ENCODE peak calls at places on chromosomes 6 and 20, in seven cellular contexts. A is heart left ventricle; I is ovary; Q is right cardiac atrium; M is psoas muscle; V is adipocyte; Y is CD8-positive, alpha-beta T cell. P is an unnamed sample.

GRCh38 chr6:163354779-163355431 is 59.6 kb upstream of the QKI start:
- DNase-seq in A (peak; percentile 82), Y (no peak), M (peak; percentile 71), I (peak; percentile 46), Q (peak; percentile 80), V (no peak), P (no peak)

GRCh38 chr6:78597966-78598365 is 269.4 kb upstream of the IRAK1BP1 start:
- DNase-seq in A (no peak), Y (no peak), I (no peak), V (no peak), M (no peak), Q (no peak), P (no peak)

GRCh38 chr6:11759995-11760394 is 18.6 kb downstream of the ADTRP start:
- DNase-seq in A (no peak), Q (no peak), M (no peak), V (no peak), Y (no peak), I (no peak), P (no peak)

GRCh38 chr6:168157272-168158007 is 78.4 kb upstream of the FRMD1 start:
- DNase-seq in Q (no peak), V (peak; percentile 2), A (no peak), Y (no peak), M (no peak), I (no peak), P (no peak)

GRCh38 chr6:152428126-152428525 is 209.0 kb downstream of the SYNE1 start:
- DNase-seq in Q (peak; percentile 20), A (no peak), Y (no peak), V (no peak), I (no peak), M (no peak), P (no peak)

GRCh38 chr6:67629268-67629667 is 1005.8 kb upstream of the ADGRB3 start:
- DNase-seq in I (no peak), A (no peak), M (no peak), V (peak; percentile 79), Y (no peak), Q (no peak), P (no peak)

GRCh38 chr20:35226775-35227681 is 538 bp downstream of the MMP24 start:
- DNase-seq in Q (peak; percentile 48), M (no peak), Y (peak; percentile 19), V (peak; percentile 76), A (peak; percentile 30), I (peak; percentile 49), P (peak; percentile 86)

GRCh38 chr6:22204153-22204552 is 92.7 kb downstream of the PRL start:
- DNase-seq in I (no peak), Y (no peak), V (no peak), M (no peak), A (no peak), Q (no peak), P (no peak)

GRCh38 chr6:100228437-100229424 is 234.7 kb upstream of the MCHR2 start:
- DNase-seq in I (peak; percentile 13), Q (peak; percentile 78), A (peak; percentile 75), V (peak; percentile 86), Y (peak; percentile 1), M (peak; percentile 82), P (peak; percentile 83)

DNA sequence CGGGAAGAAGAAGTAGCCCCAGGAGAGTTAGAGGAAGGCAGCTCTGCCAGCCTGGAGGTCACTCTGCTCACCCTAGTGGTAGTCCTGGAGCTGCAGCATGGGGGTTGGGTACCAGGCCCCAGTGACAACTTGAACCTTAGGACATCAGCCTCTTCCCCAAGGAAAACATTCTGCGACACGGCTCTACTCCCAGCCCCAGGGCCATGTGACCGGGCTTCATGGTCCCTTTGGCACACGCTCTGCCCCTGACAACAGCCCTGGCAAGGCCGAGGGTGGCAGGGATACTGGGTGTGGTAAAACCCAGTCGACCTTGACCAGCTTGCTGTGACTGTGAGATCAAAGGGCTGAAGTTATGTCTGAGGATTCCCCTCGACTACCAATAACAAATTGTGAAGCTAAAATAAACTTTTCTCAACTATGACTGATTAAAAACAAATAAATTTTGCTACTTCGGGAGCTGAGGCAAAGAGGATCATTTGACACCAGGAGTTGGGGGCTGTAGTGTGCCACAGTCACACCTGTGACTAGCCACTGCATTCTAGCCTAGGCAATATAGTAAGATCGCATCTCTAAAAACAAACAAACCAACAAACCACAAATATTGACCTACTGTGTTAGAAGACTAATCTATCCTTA is 24.4 kb upstream of the ARID1B start:
- DNase-seq in V (no peak), I (no peak), Y (no peak), M (no peak), Q (no peak), A (peak; percentile 33), P (no peak)
- H3K4me1 ChIP-seq in V (no peaks in the 10 kb centered on the region), I (peaks cover 7% of the 10 kb centered on the region), Y (no peaks in the 10 kb centered on the region), M (no peaks in the 10 kb centered on the region), Q (no peaks in the 10 kb centered on the region), A (no peaks in the 10 kb centered on the region), P (no peaks in the 10 kb centered on the region)

GRCh38 chr20:56222201-56222600 is 26.3 kb upstream of the MC3R start:
- DNase-seq in V (no peak), A (no peak), I (no peak), Q (no peak), M (no peak), Y (no peak), P (no peak)
- H3K9me3 ChIP-seq in V (peaks cover 17% of the 10 kb centered on the region), A (no peaks in the 10 kb centered on the region), I (no peaks in the 10 kb centered on the region), Q (no peaks in the 10 kb centered on the region), M (peaks cover 4% of the 10 kb centered on the region), Y (no peaks in the 10 kb centered on the region), P (peaks cover 11% of the 10 kb centered on the region)

GRCh38 chr20:51529027-51529749 is 13.3 kb downstream of the NFATC2 start:
- DNase-seq in V (peak; percentile 60), Y (no peak), M (no peak), Q (no peak), A (no peak), I (no peak), P (peak; percentile 86)

GRCh38 chr20:51532577-51533191 is 9.8 kb downstream of the NFATC2 start:
- DNase-seq in I (no peak), Y (no peak), A (peak; percentile 70), Q (peak; percentile 64), V (no peak), M (peak; percentile 80), P (no peak)

GRCh38 chr20:51529758-51530157 is 12.8 kb downstream of the NFATC2 start:
- DNase-seq in A (no peak), M (no peak), Y (peak; percentile 33), V (no peak), I (no peak), Q (no peak), P (peak; percentile 35)

GRCh38 chr20:51531712-51532456 is 10.6 kb downstream of the NFATC2 start:
- DNase-seq in A (no peak), M (no peak), V (no peak), Q (no peak), Y (no peak), I (no peak), P (no peak)

DNA sequence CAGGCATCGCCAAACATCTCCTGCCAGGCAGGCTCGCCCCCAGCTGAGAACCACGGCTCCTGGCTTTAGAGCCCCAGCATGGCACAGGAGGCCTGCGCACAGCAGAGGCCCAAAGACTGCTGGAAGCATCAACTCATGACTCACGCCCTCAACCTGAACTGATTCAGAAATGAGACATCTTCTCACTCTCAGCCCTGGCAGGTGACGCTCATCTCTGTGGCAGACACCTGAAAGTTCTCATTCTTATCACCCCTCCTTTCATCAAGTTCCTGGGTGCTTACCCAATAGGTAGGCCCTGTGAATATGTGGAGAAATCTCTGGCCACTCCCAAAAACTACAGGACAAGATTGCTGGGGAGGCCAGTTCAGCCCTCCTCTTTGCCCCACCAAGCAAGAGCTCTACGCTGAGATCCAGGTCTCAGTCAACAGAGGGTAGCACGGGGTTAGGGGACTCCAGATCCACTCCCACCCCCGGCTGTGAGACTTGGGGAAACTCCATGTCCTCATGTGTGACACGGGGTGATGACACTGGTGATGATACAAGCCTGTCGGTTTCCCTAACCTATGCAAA is 11.3 kb downstream of the NFATC2 start:
- DNase-seq in M (no peak), Q (no peak), A (no peak), I (no peak), V (no peak), Y (no peak), P (no peak)
- H3K4me1 ChIP-seq in M (peaks cover 31% of the 10 kb centered on the region), Q (peaks cover 5% of the 10 kb centered on the region), A (peaks cover 40% of the 10 kb centered on the region), I (no peaks in the 10 kb centered on the region), V (peaks cover 3% of the 10 kb centered on the region), Y (peaks cover 95% of the 10 kb centered on the region), P (peaks cover 86% of the 10 kb centered on the region)

GRCh38 chr20:30811896-30812671 is 445.4 kb upstream of the DEFB115 start:
- DNase-seq in A (peak; percentile 47), V (peak; percentile 35), Q (peak; percentile 33), M (peak; percentile 61), Y (no peak), I (peak; percentile 21), P (no peak)

GRCh38 chr20:30815577-30816181 is 441.8 kb upstream of the DEFB115 start:
- DNase-seq in I (no peak), M (no peak), Y (no peak), Q (no peak), A (no peak), V (no peak), P (no peak)

GRCh38 chr20:30812739-30813411 is 444.6 kb upstream of the DEFB115 start:
- DNase-seq in Y (no peak), V (no peak), I (peak; percentile 21), A (no peak), Q (no peak), M (no peak), P (no peak)

DNA sequence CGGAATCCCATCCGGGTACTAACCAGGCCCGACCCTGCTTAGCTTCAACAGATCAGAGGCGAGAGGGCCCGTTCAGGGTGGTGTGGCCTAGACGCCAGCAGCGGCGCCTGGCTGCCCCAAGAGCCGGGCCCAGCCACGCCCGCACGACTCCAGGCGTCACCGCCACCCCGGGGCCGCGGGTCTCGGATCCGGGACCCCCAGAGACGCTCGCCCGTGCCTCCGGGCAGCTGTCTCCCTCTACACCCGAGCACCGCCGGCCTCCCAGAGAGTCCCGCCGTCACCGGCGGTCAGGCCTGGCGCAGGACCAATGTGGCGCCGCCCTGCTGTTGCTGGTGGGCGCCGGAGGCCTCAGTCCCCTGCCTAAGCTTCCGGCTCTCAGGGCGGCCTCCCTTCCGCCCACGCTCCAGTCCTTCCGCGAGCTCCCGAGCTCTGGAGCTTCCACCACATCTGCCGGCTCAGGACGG is 441.2 kb upstream of the DEFB115 start:
- DNase-seq in A (peak; percentile 47), Q (peak; percentile 30), V (no peak), M (no peak), I (peak; percentile 23), Y (no peak), P (no peak)
- H3K9me3 ChIP-seq in A (no peaks in the 10 kb centered on the region), Q (no peaks in the 10 kb centered on the region), V (no peaks in the 10 kb centered on the region), M (peaks cover 7% of the 10 kb centered on the region), I (peaks cover 5% of the 10 kb centered on the region), Y (no peaks in the 10 kb centered on the region), P (peaks cover 5% of the 10 kb centered on the region)

GRCh38 chr6:7146079-7146828 is 38.5 kb downstream of the RREB1 start:
- DNase-seq in V (peak; percentile 52), A (peak; percentile 61), I (peak; percentile 43), M (peak; percentile 73), Q (peak; percentile 49), Y (no peak), P (no peak)

GRCh38 chr6:7147051-7147671 is 39.4 kb downstream of the RREB1 start:
- DNase-seq in M (no peak), V (peak; percentile 28), A (no peak), I (no peak), Q (no peak), Y (no peak), P (no peak)

GRCh38 chr6:7144810-7145209 is 37.0 kb downstream of the RREB1 start:
- DNase-seq in M (no peak), I (no peak), A (no peak), Q (no peak), Y (no peak), V (peak; percentile 50), P (no peak)

GRCh38 chr6:7143161-7143974 is 35.6 kb downstream of the RREB1 start:
- DNase-seq in Y (no peak), A (no peak), I (no peak), Q (no peak), M (no peak), V (no peak), P (no peak)

GRCh38 chr6:7145269-7146078 is 37.7 kb downstream of the RREB1 start:
- DNase-seq in Q (no peak), Y (no peak), M (no peak), I (no peak), V (no peak), A (no peak), P (peak; percentile 59)
- H3K4me1 ChIP-seq in Q (peaks cover 18% of the 10 kb centered on the region), Y (peaks cover 40% of the 10 kb centered on the region), M (peaks cover 66% of the 10 kb centered on the region), I (peaks cover 21% of the 10 kb centered on the region), V (peaks cover 63% of the 10 kb centered on the region), A (peaks cover 67% of the 10 kb centered on the region), P (peaks cover 42% of the 10 kb centered on the region)